ENCODE peak calls at places on chromosome 16, in four cellular contexts. One of them, this sample, is unnamed. For H3K9me3, the result is how much of the 10 kb centered on the place peaks cover.

GRCh38 chr16:3609895-3610697 is 1.3 kb downstream of the SLX4 start:
- DNase-seq in WERI-Rb-1: no peak
- DNase-seq in Caco-2: no peak
- DNase-seq in neural progenitor cell: no peak
- DNase-seq in this sample: no peak

GRCh38 chr16:65002265-65002664 is 119.6 kb downstream of the CDH11 start:
- DNase-seq in WERI-Rb-1: no peak
- DNase-seq in Caco-2: no peak
- DNase-seq in neural progenitor cell: no peak
- DNase-seq in this sample: no peak

GRCh38 chr16:72664122-72664479 is 383.8 kb downstream of the ZFHX3 start:
- DNase-seq in WERI-Rb-1: no peak
- DNase-seq in Caco-2: no peak
- DNase-seq in neural progenitor cell: no peak
- DNase-seq in this sample: no peak

GRCh38 chr16:65116818-65117430 is 4.9 kb downstream of the CDH11 start:
- DNase-seq in WERI-Rb-1: no peak
- DNase-seq in Caco-2: no peak
- DNase-seq in neural progenitor cell: peak
- DNase-seq in this sample: no peak

GRCh38 chr16:81939164-81940067 is 71.9 kb downstream of the SDR42E1 start:
- DNase-seq in WERI-Rb-1: peak
- DNase-seq in Caco-2: no peak
- DNase-seq in neural progenitor cell: peak
- DNase-seq in this sample: no peak

GRCh38 chr16:57871457-57871856 is 69.2 kb upstream of the KIFC3 start:
- DNase-seq in WERI-Rb-1: no peak
- DNase-seq in Caco-2: no peak
- DNase-seq in neural progenitor cell: no peak
- DNase-seq in this sample: no peak

GRCh38 chr16:58026705-58027340 is 1.3 kb downstream of the MMP15 start:
- DNase-seq in WERI-Rb-1: peak
- DNase-seq in Caco-2: no peak
- DNase-seq in neural progenitor cell: peak
- DNase-seq in this sample: no peak

GRCh38 chr16:55759983-55760664 is 72.8 kb downstream of the CES1 start:
- DNase-seq in WERI-Rb-1: peak
- DNase-seq in Caco-2: peak
- DNase-seq in neural progenitor cell: peak
- DNase-seq in this sample: no peak

GRCh38 chr16:75263963-75264445 is 12.6 kb upstream of the BCAR1 start:
- DNase-seq in WERI-Rb-1: no peak
- DNase-seq in Caco-2: no peak
- DNase-seq in neural progenitor cell: no peak
- DNase-seq in this sample: no peak

GRCh38 chr16:15961557-15962205 is 12.3 kb downstream of the ABCC1 start:
- DNase-seq in WERI-Rb-1: no peak
- DNase-seq in Caco-2: no peak
- DNase-seq in neural progenitor cell: no peak
- DNase-seq in this sample: no peak

GRCh38 chr16:11682655-11683096 is 14.4 kb downstream of the SNN start:
- DNase-seq in WERI-Rb-1: no peak
- DNase-seq in Caco-2: no peak
- DNase-seq in neural progenitor cell: no peak
- DNase-seq in this sample: no peak

GRCh38 chr16:30660424-30661251 is 2.4 kb downstream of the FBRS start:
- DNase-seq in WERI-Rb-1: no peak
- DNase-seq in Caco-2: no peak
- DNase-seq in neural progenitor cell: no peak
- DNase-seq in this sample: no peak

DNA sequence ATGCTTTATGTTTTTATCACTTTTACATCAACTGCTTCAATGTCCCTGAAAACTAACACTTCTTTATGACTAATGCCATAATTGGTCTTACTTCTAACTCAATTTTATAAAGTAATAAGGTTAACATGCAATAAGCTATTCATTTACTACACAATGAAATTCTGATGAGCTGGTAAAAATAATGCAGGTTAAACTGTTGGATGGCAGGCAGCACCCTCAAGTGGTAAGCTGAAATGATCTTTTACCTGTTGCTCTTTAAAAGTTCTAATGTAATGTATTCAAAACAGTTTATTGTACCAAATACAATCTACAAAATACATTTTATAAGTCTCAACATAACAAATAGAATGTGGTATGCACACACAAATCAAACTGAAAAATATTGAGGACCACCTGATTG is 1280.3 kb downstream of the CDH8 start:
- DNase-seq in WERI-Rb-1: no peak
- DNase-seq in Caco-2: no peak
- DNase-seq in neural progenitor cell: no peak
- DNase-seq in this sample: no peak
- H3K9me3 ChIP-seq in WERI-Rb-1: under half
- H3K9me3 ChIP-seq in Caco-2: under half
- H3K9me3 ChIP-seq in neural progenitor cell: under half
- H3K9me3 ChIP-seq in this sample: under half

GRCh38 chr16:5467552-5467951 is 370.0 kb upstream of the EEF2KMT start:
- DNase-seq in WERI-Rb-1: no peak
- DNase-seq in Caco-2: no peak
- DNase-seq in neural progenitor cell: no peak
- DNase-seq in this sample: no peak
- H3K9me3 ChIP-seq in WERI-Rb-1: under half
- H3K9me3 ChIP-seq in Caco-2: under half
- H3K9me3 ChIP-seq in neural progenitor cell: under half
- H3K9me3 ChIP-seq in this sample: under half

GRCh38 chr16:31780342-31780741 is 93.3 kb upstream of the ZNF267 start:
- DNase-seq in WERI-Rb-1: no peak
- DNase-seq in Caco-2: no peak
- DNase-seq in neural progenitor cell: no peak
- DNase-seq in this sample: no peak
- H3K9me3 ChIP-seq in WERI-Rb-1: under half
- H3K9me3 ChIP-seq in Caco-2: under half
- H3K9me3 ChIP-seq in neural progenitor cell: under half
- H3K9me3 ChIP-seq in this sample: half or more

DNA sequence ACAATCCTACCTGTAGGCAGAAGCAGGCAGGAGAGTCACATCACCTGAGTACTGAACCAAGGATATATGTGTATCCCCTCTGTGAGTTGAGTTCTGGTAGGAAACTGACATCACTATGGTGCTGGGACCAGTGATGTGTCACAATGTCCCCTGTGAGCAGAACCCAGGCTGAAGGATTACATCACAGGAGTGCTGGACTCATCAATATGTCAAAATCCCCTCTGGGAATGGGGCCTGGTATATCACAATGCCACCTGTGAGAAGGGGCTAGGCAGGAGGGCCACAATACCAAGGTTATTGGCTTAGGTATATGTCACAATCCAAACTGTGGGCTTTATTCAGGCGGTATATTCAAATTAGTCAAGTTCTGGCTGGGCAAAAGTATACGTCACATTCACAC is 2098.3 kb downstream of the TP53TG3F start:
- DNase-seq in WERI-Rb-1: no peak
- DNase-seq in Caco-2: no peak
- DNase-seq in neural progenitor cell: no peak
- DNase-seq in this sample: no peak
- H3K9me3 ChIP-seq in WERI-Rb-1: under half
- H3K9me3 ChIP-seq in Caco-2: under half
- H3K9me3 ChIP-seq in neural progenitor cell: under half
- H3K9me3 ChIP-seq in this sample: under half

DNA sequence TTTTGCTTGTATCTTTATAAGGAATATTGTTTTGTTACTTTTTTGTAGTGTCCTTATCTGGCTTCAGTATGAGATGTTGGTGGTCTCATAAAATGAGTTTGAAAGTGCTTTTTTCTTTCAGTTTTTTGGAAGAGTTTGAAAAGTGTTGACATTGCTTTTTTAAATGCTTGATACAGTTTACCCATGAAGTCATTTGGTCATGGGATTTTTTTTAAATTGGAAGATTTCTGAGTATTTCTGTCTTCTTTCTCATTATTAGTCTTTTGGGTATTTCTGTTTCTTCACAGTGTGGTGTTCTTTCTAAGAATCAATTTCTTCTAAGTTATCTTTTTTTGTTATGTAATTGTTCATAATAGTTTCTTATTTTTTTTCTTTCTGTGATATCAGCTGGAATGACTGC is 15.1 kb downstream of the ZNF267 start:
- DNase-seq in WERI-Rb-1: no peak
- DNase-seq in Caco-2: no peak
- DNase-seq in neural progenitor cell: no peak
- DNase-seq in this sample: no peak
- H3K9me3 ChIP-seq in WERI-Rb-1: under half
- H3K9me3 ChIP-seq in Caco-2: under half
- H3K9me3 ChIP-seq in neural progenitor cell: under half
- H3K9me3 ChIP-seq in this sample: under half

GRCh38 chr16:35485915-35486314 is 2026.5 kb downstream of the TP53TG3F start:
- DNase-seq in WERI-Rb-1: no peak
- DNase-seq in Caco-2: no peak
- DNase-seq in neural progenitor cell: no peak
- DNase-seq in this sample: no peak

GRCh38 chr16:35480361-35480760 is 2020.9 kb downstream of the TP53TG3F start:
- DNase-seq in WERI-Rb-1: no peak
- DNase-seq in Caco-2: no peak
- DNase-seq in neural progenitor cell: no peak
- DNase-seq in this sample: no peak

GRCh38 chr16:35480988-35481387 is 2021.6 kb downstream of the TP53TG3F start:
- DNase-seq in WERI-Rb-1: no peak
- DNase-seq in Caco-2: no peak
- DNase-seq in neural progenitor cell: no peak
- DNase-seq in this sample: no peak
- H3K9me3 ChIP-seq in WERI-Rb-1: under half
- H3K9me3 ChIP-seq in Caco-2: under half
- H3K9me3 ChIP-seq in neural progenitor cell: under half
- H3K9me3 ChIP-seq in this sample: under half

GRCh38 chr16:35733971-35734702 is 2274.7 kb downstream of the TP53TG3F start:
- DNase-seq in WERI-Rb-1: no peak
- DNase-seq in Caco-2: no peak
- DNase-seq in neural progenitor cell: no peak
- DNase-seq in this sample: no peak
- H3K9me3 ChIP-seq in WERI-Rb-1: under half
- H3K9me3 ChIP-seq in Caco-2: under half
- H3K9me3 ChIP-seq in neural progenitor cell: under half
- H3K9me3 ChIP-seq in this sample: under half

GRCh38 chr16:754208-755097 is 6.1 kb upstream of the MSLN start:
- DNase-seq in WERI-Rb-1: no peak
- DNase-seq in Caco-2: no peak
- DNase-seq in neural progenitor cell: no peak
- DNase-seq in this sample: no peak

GRCh38 chr16:752008-752315 is 8.6 kb upstream of the MSLN start:
- DNase-seq in WERI-Rb-1: no peak
- DNase-seq in Caco-2: no peak
- DNase-seq in neural progenitor cell: peak
- DNase-seq in this sample: no peak

GRCh38 chr16:750454-750853 is 9.7 kb upstream of the CIAO3 start:
- DNase-seq in WERI-Rb-1: no peak
- DNase-seq in Caco-2: no peak
- DNase-seq in neural progenitor cell: no peak
- DNase-seq in this sample: no peak

GRCh38 chr16:749010-749409 is 8.2 kb upstream of the CIAO3 start:
- DNase-seq in WERI-Rb-1: no peak
- DNase-seq in Caco-2: no peak
- DNase-seq in neural progenitor cell: no peak
- DNase-seq in this sample: no peak

DNA sequence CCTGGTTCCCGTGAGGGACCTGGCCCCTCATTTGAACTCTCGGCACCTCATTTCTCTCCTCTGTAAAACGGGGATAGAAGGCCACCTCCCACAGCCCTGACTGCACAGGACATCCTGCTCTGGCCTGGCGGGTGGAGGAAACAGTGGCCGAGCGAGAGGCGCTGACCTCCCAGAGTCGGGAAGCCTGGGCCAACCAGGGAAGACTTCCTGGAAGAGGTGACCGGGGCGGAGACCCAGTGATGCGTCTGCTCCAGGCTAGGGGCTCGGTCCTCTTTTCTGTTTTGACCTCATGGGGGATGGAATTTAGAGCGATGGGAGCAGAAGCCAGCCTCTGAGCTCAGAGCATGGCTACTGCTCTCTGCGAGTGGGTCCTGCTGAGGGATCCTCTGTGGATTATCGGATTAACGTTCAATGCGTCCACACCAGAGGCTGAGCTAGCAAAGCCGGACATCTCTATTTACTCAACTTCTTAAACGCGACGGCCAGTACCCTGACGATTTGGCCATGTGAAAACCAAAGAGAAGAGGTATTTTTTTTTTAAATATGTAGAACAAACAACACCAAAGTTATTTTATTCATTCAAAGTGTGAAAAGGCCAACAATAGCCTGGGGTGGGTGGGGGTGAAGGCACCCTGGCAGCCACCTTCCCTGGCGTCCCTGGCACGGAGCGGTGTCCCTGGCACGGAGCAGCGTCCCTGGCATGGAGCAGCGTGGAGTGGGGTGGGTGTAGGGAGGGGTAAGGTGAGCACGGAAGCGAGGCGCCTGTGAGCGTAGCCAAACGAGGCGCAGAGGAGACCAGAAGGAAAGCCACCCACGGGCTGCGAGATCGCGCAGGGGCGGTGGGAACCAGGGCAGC is 9.2 kb upstream of the MSLN start:
- DNase-seq in WERI-Rb-1: peak
- DNase-seq in Caco-2: no peak
- DNase-seq in neural progenitor cell: peak
- DNase-seq in this sample: no peak
- H3K9me3 ChIP-seq in WERI-Rb-1: under half
- H3K9me3 ChIP-seq in Caco-2: under half
- H3K9me3 ChIP-seq in neural progenitor cell: under half
- H3K9me3 ChIP-seq in this sample: under half